ENCODE peak calls at places on chromosomes 6 and 20, in nine cellular contexts. K is esophagus squamous epithelium, R is lung, F is Peyer's patch, T is GM23248, V is adrenal gland, X is small intestine, I is upper lobe of right lung, B is uterus. M is an unnamed sample. For H3K4me1, the result is how much of the 10 kb centered on the place peaks cover.

GRCh38 chr20:57892471-57892870 is 182.7 kb upstream of the PMEPA1 start:
- DNase-seq in K (no peak), I (peak), R (no peak), B (no peak), V (no peak), X (no peak), F (peak), T (no peak), M (no peak)

GRCh38 chr6:40181367-40181766 is 247.1 kb upstream of the MOCS1 start:
- DNase-seq in F (no peak), K (no peak), B (no peak), X (no peak), R (no peak), V (no peak), I (no peak), T (no peak), M (no peak)

GRCh38 chr20:33689973-33690372 is 3.8 kb upstream of the E2F1 start:
- DNase-seq in B (no peak), I (no peak), K (no peak), R (no peak), X (no peak), F (no peak), V (no peak), T (peak), M (no peak)

GRCh38 chr6:72783667-72784066 is 161.8 kb downstream of the KCNQ5 start:
- DNase-seq in X (no peak), I (no peak), B (no peak), T (peak), K (no peak), V (no peak), F (no peak), R (no peak), M (no peak)

GRCh38 chr6:13513606-13514502 is 26.5 kb upstream of the GFOD1 start:
- DNase-seq in V (no peak), I (no peak), X (no peak), T (no peak), B (no peak), F (no peak), K (no peak), R (no peak), M (no peak)

GRCh38 chr6:156658186-156658585 is 119.0 kb upstream of the ARID1B start:
- DNase-seq in B (no peak), K (no peak), I (no peak), V (peak), X (no peak), F (no peak), T (peak), R (no peak), M (no peak)

GRCh38 chr6:20115269-20116005 is 96.8 kb downstream of the MBOAT1 start:
- DNase-seq in R (no peak), T (no peak), B (no peak), V (no peak), I (no peak), K (no peak), X (no peak), F (no peak), M (peak)

GRCh38 chr20:3777726-3778629 is 3.3 kb downstream of the SPEF1 start:
- DNase-seq in V (no peak), X (peak), F (peak), I (peak), K (no peak), R (peak), B (peak), T (peak), M (peak)

GRCh38 chr6:137571854-137572253 is 77.7 kb upstream of the OLIG3 start:
- DNase-seq in T (peak), K (no peak), V (no peak), I (no peak), F (no peak), X (peak), B (no peak), R (peak), M (peak)

GRCh38 chr6:34247481-34248197 is 1.2 kb downstream of the SMIM29 start:
- DNase-seq in K (no peak), R (no peak), V (no peak), F (no peak), X (no peak), B (no peak), T (peak), I (no peak), M (no peak)

GRCh38 chr6:38163186-38164130 is 343.9 kb downstream of the ZFAND3 start:
- DNase-seq in K (no peak), B (no peak), T (no peak), I (peak), F (peak), X (peak), V (no peak), R (no peak), M (no peak)

GRCh38 chr20:59578602-59579403 is 25.5 kb upstream of the PHACTR3 start:
- DNase-seq in T (no peak), X (no peak), I (no peak), B (no peak), F (no peak), K (no peak), V (no peak), R (no peak), M (no peak)

GRCh38 chr20:10540636-10541493 is 105.8 kb downstream of the SLX4IP start:
- DNase-seq in X (peak), R (no peak), F (no peak), B (no peak), T (peak), V (no peak), I (no peak), K (no peak), M (no peak)

GRCh38 chr6:113631616-113632015 is 225.5 kb upstream of the MARCKS start:
- DNase-seq in I (no peak), K (no peak), X (no peak), V (no peak), F (no peak), T (peak), B (no peak), R (no peak), M (no peak)

GRCh38 chr20:35490736-35491181 is 35.4 kb downstream of the CEP250 start:
- DNase-seq in K (peak), V (no peak), T (no peak), I (no peak), B (no peak), X (peak), R (peak), F (no peak), M (no peak)

GRCh38 chr6:51505451-51505850 is 582.0 kb downstream of the PKHD1 start:
- DNase-seq in T (no peak), R (no peak), F (no peak), X (no peak), I (no peak), B (no peak), K (no peak), V (no peak), M (no peak)

GRCh38 chr6:133805876-133806275 is 83.0 kb upstream of the TCF21 start:
- DNase-seq in R (no peak), B (no peak), T (no peak), X (no peak), K (no peak), F (no peak), I (no peak), V (no peak), M (no peak)

GRCh38 chr20:56631990-56632327 is 2.9 kb downstream of the TFAP2C start:
- DNase-seq in R (no peak), K (no peak), T (peak), F (no peak), B (no peak), V (no peak), X (no peak), I (no peak), M (no peak)

GRCh38 chr20:31710423-31711250 is 12.0 kb downstream of the BCL2L1 start:
- DNase-seq in F (no peak), X (no peak), T (no peak), I (peak), V (no peak), R (peak), B (no peak), K (no peak), M (peak)

GRCh38 chr6:139323511-139324445 is 32.0 kb upstream of the TXLNB start:
- DNase-seq in R (peak), T (peak), I (peak), X (peak), V (peak), F (peak), K (peak), B (peak), M (peak)

GRCh38 chr20:25000268-25000801 is 7.8 kb upstream of the APMAP start:
- DNase-seq in K (no peak), F (peak), V (no peak), B (peak), I (peak), X (peak), T (peak), R (peak), M (peak)

GRCh38 chr20:15220778-15221565 is 883.6 kb upstream of the FLRT3 start:
- DNase-seq in K (no peak), X (no peak), I (no peak), F (no peak), R (no peak), B (no peak), V (no peak), T (peak), M (no peak)

GRCh38 chr6:105759946-105760345 is 326.2 kb upstream of the PRDM1 start:
- DNase-seq in R (no peak), T (peak), F (no peak), X (no peak), B (no peak), K (no peak), V (no peak), I (no peak), M (no peak)

GRCh38 chr6:20118877-20119276 is 93.4 kb downstream of the MBOAT1 start:
- DNase-seq in I (no peak), K (no peak), B (no peak), T (no peak), X (no peak), R (no peak), V (no peak), F (no peak), M (peak)

GRCh38 chr6:123589317-123589716 is 47.4 kb downstream of the TRDN start:
- DNase-seq in F (no peak), T (no peak), R (no peak), I (no peak), V (no peak), B (no peak), K (no peak), X (no peak), M (no peak)

GRCh38 chr6:137850816-137851602 is 16.1 kb upstream of the TNFAIP3 start:
- DNase-seq in B (no peak), K (no peak), T (no peak), F (no peak), V (no peak), I (no peak), R (no peak), X (no peak), M (no peak)

GRCh38 chr6:24506814-24507520 is 12.2 kb downstream of the ALDH5A1 start:
- DNase-seq in B (no peak), V (no peak), F (no peak), K (no peak), T (no peak), X (no peak), R (no peak), I (no peak), M (no peak)

GRCh38 chr20:45927071-45927878 is 7.2 kb upstream of the PCIF1 start:
- DNase-seq in V (no peak), R (no peak), F (no peak), I (no peak), T (no peak), B (no peak), X (no peak), K (no peak), M (no peak)

GRCh38 chr6:156897907-156898531 is 120.8 kb downstream of the ARID1B start:
- DNase-seq in K (no peak), X (no peak), B (no peak), R (no peak), I (no peak), V (no peak), T (no peak), F (no peak), M (no peak)

GRCh38 chr20:4795394-4795793 is 73.7 kb downstream of the PRND start:
- DNase-seq in I (no peak), K (no peak), F (no peak), V (no peak), B (no peak), R (no peak), T (peak), X (no peak), M (no peak)

GRCh38 chr20:25077610-25078169 is 4.3 kb downstream of the VSX1 start:
- DNase-seq in X (no peak), B (no peak), V (no peak), F (no peak), T (peak), K (no peak), R (no peak), I (peak), M (no peak)

GRCh38 chr20:37729909-37730308 is 36.1 kb downstream of the CTNNBL1 start:
- DNase-seq in B (no peak), V (no peak), K (no peak), T (peak), X (no peak), F (no peak), I (no peak), R (no peak), M (no peak)

GRCh38 chr6:107665386-107665785 is 158.7 kb downstream of the SCML4 start:
- DNase-seq in X (no peak), K (no peak), T (peak), F (no peak), R (no peak), B (no peak), V (no peak), I (no peak), M (no peak)

GRCh38 chr6:150494236-150494635 is 105.4 kb upstream of the PLEKHG1 start:
- DNase-seq in B (peak), K (no peak), X (no peak), T (peak), V (no peak), F (no peak), I (no peak), R (no peak), M (peak)

GRCh38 chr20:47146703-47147102 is 209.8 kb downstream of the ZMYND8 start:
- DNase-seq in V (no peak), B (no peak), I (no peak), K (no peak), F (no peak), R (no peak), X (no peak), T (peak), M (no peak)

GRCh38 chr6:11201772-11202512 is 30.5 kb downstream of the NEDD9 start:
- DNase-seq in V (no peak), T (no peak), F (no peak), R (no peak), I (no peak), B (no peak), K (no peak), X (no peak), M (no peak)
- H3K4me1 ChIP-seq in V (under half), T (under half), F (under half), R (under half), I (half or more), B (under half), K (under half), X (under half), M (under half)

GRCh38 chr20:49924247-49924646 is 8.9 kb upstream of the SPATA2 start:
- DNase-seq in B (no peak), R (no peak), V (no peak), T (no peak), I (no peak), K (no peak), X (peak), F (no peak), M (no peak)

GRCh38 chr20:49928411-49929141 is 7.6 kb upstream of the RNF114 start:
- DNase-seq in B (peak), T (peak), K (no peak), F (peak), I (peak), V (peak), R (peak), X (peak), M (peak)

GRCh38 chr20:49929142-49929494 is 7.1 kb upstream of the RNF114 start:
- DNase-seq in K (no peak), R (no peak), T (no peak), V (no peak), I (peak), X (no peak), F (no peak), B (no peak), M (no peak)

DNA sequence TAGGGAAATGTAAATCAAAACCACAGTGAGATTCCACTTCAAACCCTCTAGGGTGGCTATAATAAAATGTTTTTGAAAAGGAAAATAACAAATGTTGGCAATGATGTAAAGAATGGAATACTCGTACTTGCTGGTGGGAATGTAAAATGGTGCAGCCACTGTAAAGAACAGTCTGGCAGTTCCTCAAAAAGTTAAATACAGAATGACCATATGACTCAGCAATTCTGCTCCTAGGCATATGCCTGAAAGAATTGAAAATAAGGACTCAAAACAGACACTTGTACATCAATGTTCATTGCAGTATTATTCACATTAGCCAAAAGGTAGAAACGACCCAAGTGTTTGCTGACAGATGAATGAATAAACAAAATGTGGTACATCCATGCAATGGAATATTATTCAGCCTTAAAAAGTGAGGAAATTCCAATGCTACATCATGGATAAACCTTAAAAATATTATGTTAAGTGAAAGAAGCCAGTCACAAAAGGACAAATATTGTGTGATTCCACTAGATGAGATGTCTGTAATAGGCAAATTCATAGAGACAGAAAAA is 10.2 kb upstream of the RNF114 start:
- DNase-seq in T (peak), X (no peak), F (no peak), K (no peak), V (no peak), R (no peak), I (no peak), B (no peak), M (no peak)
- H3K27ac ChIP-seq in T (no peak), X (no peak), F (no peak), K (no peak), V (no peak), R (no peak), I (no peak), B (no peak), M (no peak)

DNA sequence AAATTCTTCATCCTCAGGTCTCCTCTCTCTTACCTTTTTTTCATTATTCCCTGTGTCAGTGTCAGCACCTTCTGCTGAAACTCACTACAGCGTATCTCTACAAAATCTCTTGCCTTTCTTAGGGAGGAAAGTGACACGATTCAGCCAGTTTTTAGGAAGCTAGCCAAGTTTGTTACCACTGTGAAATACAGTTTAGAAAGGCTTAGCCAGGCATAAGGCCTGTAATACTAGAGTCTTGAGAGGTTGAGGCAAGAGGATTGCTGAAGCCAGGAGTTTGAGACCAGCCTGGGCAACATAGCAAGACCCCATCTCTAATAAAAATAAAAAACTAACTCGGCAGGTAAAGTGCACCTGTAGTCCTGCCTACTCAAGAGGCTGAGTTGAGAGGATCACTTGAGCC is 16.7 kb downstream of the TAB2 start:
- DNase-seq in F (no peak), K (no peak), B (no peak), V (no peak), I (no peak), R (no peak), T (peak), X (no peak), M (no peak)
- H3K4me1 ChIP-seq in F (under half), K (under half), B (under half), V (under half), I (half or more), R (under half), T (half or more), X (under half), M (half or more)

DNA sequence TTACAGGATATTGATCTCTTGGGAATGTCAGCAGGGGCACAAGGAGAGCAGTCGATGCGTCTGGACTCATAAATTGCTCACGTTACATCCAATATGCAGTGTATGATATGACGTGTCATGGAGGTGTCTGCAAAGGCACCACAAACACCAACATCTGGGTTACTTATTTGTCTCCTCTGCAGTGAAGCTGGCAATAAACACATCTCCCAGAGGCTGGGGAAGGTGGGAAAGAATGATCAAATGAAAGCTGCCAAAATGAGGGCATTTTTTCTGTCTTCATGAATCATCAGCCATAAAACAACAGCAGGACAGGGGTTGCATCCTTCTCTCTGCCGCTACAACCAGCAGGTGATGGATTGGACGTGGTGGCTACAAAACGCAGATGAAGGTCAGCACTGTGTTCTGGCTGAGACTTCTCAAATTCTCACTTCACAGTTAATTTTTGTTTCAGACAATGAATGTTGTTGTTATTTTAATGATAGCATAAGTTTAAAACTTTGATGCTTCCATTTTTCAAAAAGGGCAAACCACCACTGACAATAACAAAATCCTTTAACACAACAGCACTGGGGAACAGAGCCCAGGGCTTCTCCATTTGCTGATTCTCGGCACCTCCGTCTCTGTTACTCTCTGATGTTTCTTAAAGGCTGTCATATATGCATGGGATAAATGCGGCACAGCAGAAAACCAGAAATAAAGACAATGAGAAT is 47.5 kb downstream of the ERMARD start:
- DNase-seq in V (no peak), F (no peak), R (no peak), I (no peak), K (no peak), B (no peak), T (no peak), X (no peak), M (no peak)
- H3K27ac ChIP-seq in V (no peak), F (no peak), R (no peak), I (no peak), K (no peak), B (no peak), T (no peak), X (no peak), M (no peak)

GRCh38 chr6:82872092-82872635 is 193.5 kb downstream of the UBE3D start:
- DNase-seq in F (no peak), B (no peak), T (no peak), K (no peak), R (no peak), V (no peak), X (no peak), I (no peak), M (no peak)
- H3K4me1 ChIP-seq in F (under half), B (under half), T (under half), K (under half), R (under half), V (under half), X (under half), I (under half), M (under half)

DNA sequence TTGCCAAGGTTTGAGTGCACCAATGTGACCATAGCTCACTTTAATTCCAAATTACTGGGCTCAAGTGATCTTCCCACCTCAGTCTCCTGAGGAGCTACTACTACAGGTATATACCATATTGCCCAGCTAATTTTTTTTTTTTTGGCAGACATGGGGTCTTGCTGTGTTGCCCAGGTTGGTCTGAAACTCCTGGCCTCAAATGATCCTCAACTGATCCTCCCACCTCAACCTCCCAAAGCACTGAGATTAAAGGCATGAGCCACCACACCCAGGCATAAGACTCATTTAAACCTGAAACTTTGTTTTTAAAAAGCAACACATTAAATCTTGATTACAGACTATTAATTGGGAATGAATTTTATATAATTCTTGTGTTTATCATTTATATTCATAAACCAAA is 67.7 kb downstream of the ARHGAP18 start:
- DNase-seq in I (no peak), X (no peak), T (no peak), F (no peak), R (no peak), B (no peak), V (no peak), K (no peak), M (no peak)
- H3K27ac ChIP-seq in I (no peak), X (no peak), T (no peak), F (no peak), R (peak), B (no peak), V (no peak), K (no peak), M (no peak)

DNA sequence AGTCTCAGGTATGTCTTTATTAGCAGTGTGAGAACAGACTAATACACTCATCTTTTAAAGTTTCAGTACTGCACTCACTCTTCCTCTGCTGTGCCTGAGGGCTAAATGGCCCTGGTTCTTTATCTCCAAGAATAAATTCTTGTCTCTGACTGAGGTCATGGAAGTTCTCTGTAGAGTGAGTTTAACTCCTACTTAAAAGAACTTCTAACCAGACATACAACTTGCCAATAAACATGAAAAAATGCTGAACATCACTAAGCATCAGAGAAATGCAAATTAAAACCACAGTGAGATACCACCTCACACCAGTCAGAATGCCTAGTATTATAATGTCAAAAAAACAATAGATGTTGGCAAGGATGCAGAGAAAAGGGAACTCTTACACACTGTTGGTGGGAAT is 73.6 kb downstream of the ADAT2 start:
- DNase-seq in X (no peak), B (no peak), I (no peak), R (no peak), F (no peak), T (no peak), K (no peak), V (no peak), M (no peak)
- H3K4me1 ChIP-seq in X (under half), B (under half), I (under half), R (under half), F (under half), T (under half), K (under half), V (under half), M (under half)